ENCODE peak calls at places on chromosomes 13 and 19, in eight cellular contexts. S is heart right ventricle, Q is neural crest cell, I is pancreas, H is nephron progenitor cell, R is body of pancreas, F is foreskin fibroblast, P is heart left ventricle. T is an unnamed sample.
A peak's percentile ranks its signal among the peaks of the same experiment; 100 is the strongest.

GRCh38 chr13:23212621-23213020 is 31.8 kb downstream of the SGCG start:
- DNase-seq in S (no peak), Q (no peak), I (no peak), H (no peak), R (no peak), F (no peak), P (no peak), T (no peak)

GRCh38 chr13:48944221-48944620 is 31.5 kb upstream of the FNDC3A start:
- DNase-seq in S (no peak), Q (no peak), I (no peak), H (no peak), R (no peak), F (peak; percentile 47), P (no peak), T (no peak)

GRCh38 chr13:54953786-54954185 is 1925.2 kb downstream of the OLFM4 start:
- DNase-seq in S (no peak), Q (no peak), I (no peak), H (no peak), R (no peak), F (no peak), P (no peak), T (no peak)

GRCh38 chr13:38707433-38707832 is 20.6 kb downstream of the FREM2 start:
- DNase-seq in S (no peak), Q (no peak), I (no peak), H (no peak), R (no peak), F (no peak), P (no peak), T (no peak)

GRCh38 chr19:7199613-7200533 is 94.3 kb downstream of the INSR start:
- DNase-seq in S (no peak), Q (no peak), I (peak; percentile 56), H (no peak), R (peak; percentile 69), F (peak; percentile 24), P (no peak), T (no peak)

GRCh38 chr19:19205416-19206410 is 2.5 kb upstream of the NR2C2AP start:
- DNase-seq in S (no peak), Q (no peak), I (no peak), H (no peak), R (no peak), F (no peak), P (no peak), T (no peak)

GRCh38 chr13:29905845-29906244 is 55.4 kb upstream of the UBL3 start:
- DNase-seq in S (no peak), Q (no peak), I (no peak), H (no peak), R (peak; percentile 38), F (no peak), P (no peak), T (no peak)

GRCh38 chr13:93298741-93299140 is 72.1 kb downstream of the GPC6 start:
- DNase-seq in S (no peak), Q (no peak), I (no peak), H (no peak), R (no peak), F (peak; percentile 64), P (no peak), T (no peak)

GRCh38 chr13:113220877-113221276 is 11.5 kb downstream of the CUL4A start:
- DNase-seq in S (peak; percentile 44), Q (no peak), I (no peak), H (no peak), R (no peak), F (peak; percentile 30), P (no peak), T (no peak)

GRCh38 chr13:110361365-110361911 is 54.4 kb downstream of the COL4A2 start:
- DNase-seq in S (peak; percentile 67), Q (no peak), I (no peak), H (no peak), R (peak; percentile 27), F (peak; percentile 67), P (peak; percentile 81), T (no peak)

GRCh38 chr19:16457195-16457953 is 14.4 kb downstream of the EPS15L1 start:
- DNase-seq in S (peak; percentile 66), Q (peak; percentile 36), I (no peak), H (peak; percentile 54), R (peak; percentile 20), F (peak; percentile 59), P (peak; percentile 81), T (no peak)

GRCh38 chr19:49213791-49214190 is 56.2 kb downstream of the TRPM4 start:
- DNase-seq in S (no peak), Q (no peak), I (no peak), H (no peak), R (no peak), F (no peak), P (no peak), T (no peak)
- TF ChIP-seq CTCF in S (no peak), Q (peak; percentile 27), I (no peak), H (no peak), R (no peak), F (peak; percentile 10), P (no peak), T (no peak)

DNA sequence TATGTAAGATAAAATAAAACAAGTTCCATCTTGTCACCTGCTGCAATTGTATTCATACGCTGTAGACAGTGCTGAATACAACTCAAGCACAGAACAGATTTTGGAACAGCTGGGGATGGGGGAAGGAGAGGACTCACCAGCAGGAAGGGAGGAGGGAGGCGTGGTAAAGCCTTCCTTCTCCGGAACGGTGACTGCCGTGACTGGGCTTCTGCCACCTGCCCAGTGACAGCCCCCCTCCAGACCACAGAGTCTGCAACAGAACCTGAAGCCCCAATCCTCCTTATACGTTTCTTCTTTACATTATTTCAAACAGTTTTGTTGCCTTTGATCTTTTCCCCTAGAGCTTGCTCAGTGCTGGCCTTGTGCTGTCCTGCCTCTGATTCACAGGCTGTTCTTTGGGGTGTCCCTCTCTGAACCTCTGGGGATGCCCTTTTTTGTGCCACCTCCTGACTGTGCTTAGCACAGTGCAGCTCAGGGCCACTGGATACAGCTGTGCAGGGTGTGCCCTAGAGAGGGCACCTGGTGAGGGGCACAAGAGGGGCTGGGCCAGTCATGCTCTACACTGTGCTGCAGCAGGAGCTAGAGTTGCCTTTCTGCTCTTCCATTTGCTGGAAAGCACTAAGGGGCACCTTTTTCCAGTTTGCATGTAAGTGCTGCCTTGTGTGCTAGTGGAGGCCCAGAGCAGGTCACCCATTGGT is 213.0 kb downstream of the ZIC5 start:
- DNase-seq in S (no peak), Q (no peak), I (no peak), H (no peak), R (no peak), F (no peak), P (no peak), T (no peak)
- TF ChIP-seq CTCF in S (no peak), Q (no peak), I (no peak), H (no peak), R (no peak), F (no peak), P (no peak), T (no peak)

DNA sequence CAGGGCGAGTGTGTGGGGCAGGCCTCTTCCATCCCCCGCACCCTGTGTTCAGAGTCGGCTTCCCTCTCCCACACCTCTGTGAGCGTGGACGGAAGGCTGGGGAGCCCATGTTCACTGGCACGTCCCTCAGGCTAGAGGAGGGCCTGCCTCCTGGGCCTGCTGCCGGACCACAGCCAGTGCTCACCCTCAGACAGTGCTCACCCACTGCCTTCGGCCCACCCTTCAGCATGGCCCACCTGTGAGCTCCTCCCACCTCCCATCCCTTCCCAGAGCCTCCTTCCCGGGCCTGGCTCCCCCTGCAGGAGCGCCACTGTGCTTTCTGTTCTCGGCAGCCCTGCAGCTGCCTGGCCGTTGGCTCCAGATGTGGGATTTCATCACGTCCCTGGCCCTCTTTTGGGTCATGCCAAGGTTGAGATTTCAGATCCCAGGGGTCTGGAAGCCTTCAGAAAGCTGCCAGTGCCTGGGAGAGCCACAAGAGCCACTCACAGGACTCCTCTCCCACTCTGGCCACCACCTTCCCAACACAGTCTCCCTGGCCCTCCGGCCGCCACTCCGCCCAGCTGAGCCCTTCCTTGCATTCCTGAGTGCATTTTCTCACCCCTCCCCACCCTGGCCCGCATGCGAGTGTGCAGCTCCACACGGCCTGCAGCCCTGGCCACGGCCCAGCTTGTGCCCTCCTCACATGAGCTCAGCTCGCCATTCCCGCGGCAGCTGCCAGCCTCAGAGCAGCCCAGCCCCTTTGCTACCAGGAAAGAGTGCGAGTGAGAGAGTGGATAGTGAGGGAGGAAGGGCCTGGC is 25.3 kb downstream of the CAPN12 start:
- DNase-seq in S (peak; percentile 80), Q (no peak), I (peak; percentile 58), H (no peak), R (peak; percentile 58), F (peak; percentile 73), P (peak; percentile 84), T (no peak)
- TF ChIP-seq CTCF in S (peak; percentile 62), Q (peak; percentile 39), I (no peak), H (peak; percentile 9), R (no peak), F (peak; percentile 56), P (peak; percentile 59), T (no peak)

GRCh38 chr13:20711301-20712044 is 8.0 kb downstream of the IL17D start:
- DNase-seq in S (no peak), Q (peak; percentile 40), I (no peak), H (peak; percentile 70), R (no peak), F (peak; percentile 23), P (no peak), T (no peak)
- TF ChIP-seq CTCF in S (no peak), Q (no peak), I (no peak), H (no peak), R (no peak), F (no peak), P (no peak), T (no peak)

GRCh38 chr13:47594833-47595232 is 406.2 kb downstream of the SUCLA2 start:
- DNase-seq in S (no peak), Q (no peak), I (no peak), H (no peak), R (no peak), F (peak; percentile 7), P (no peak), T (no peak)

GRCh38 chr13:47603365-47603764 is 397.7 kb downstream of the SUCLA2 start:
- DNase-seq in S (no peak), Q (no peak), I (no peak), H (no peak), R (no peak), F (no peak), P (no peak), T (no peak)

DNA sequence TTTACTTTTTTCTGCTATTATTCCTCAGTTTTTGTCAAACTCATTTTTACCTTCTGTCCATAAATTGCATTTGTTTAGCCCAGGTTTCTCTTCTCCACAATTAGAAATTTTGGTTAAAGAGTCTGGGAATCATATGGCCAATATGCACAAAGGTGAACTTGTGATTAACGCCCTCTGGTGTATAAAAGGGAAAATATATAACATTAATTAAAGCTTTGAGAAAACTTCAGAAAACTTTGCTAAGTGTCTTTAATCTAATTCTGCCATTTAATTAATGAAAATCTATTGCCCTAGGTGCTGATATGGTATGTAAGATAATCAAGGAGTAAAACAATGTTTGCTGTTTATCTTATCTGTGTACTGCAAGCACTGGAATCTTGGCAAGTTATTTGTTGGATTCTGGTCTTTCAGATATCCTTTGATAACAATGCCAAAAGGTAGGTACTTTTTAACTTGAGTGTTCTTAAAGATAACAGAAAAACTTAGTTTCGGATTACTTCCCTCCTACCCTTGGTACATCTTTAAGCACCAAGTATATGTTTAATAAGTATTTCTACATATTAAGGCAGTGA is 402.6 kb downstream of the SUCLA2 start:
- DNase-seq in S (no peak), Q (no peak), I (no peak), H (no peak), R (no peak), F (peak; percentile 19), P (no peak), T (no peak)
- TF ChIP-seq CTCF in S (peak; percentile 51), Q (peak; percentile 52), I (peak; percentile 13), H (no peak), R (peak; percentile 27), F (peak; percentile 24), P (peak; percentile 53), T (no peak)

GRCh38 chr13:99367663-99368448 is 60.7 kb upstream of the GPR183 start:
- DNase-seq in S (no peak), Q (no peak), I (no peak), H (no peak), R (no peak), F (no peak), P (no peak), T (no peak)
- TF ChIP-seq CTCF in S (peak; percentile 12), Q (no peak), I (no peak), H (no peak), R (no peak), F (no peak), P (no peak), T (no peak)

T was measured in omental fat pad.